ENCODE peak calls at places on chromosomes 2 and 18, in seven cellular contexts. One of them, this sample, is unnamed.
A peak's percentile ranks its signal among the peaks of the same experiment; 100 is the strongest.

GRCh38 chr2:181411105-181411849 is 45.9 kb upstream of the ITGA4 start:
- DNase-seq in mammary epithelial cell: no peak
- DNase-seq in astrocyte: no peak
- DNase-seq in GM12878: peak; percentile 30
- DNase-seq in neural progenitor cell: peak; percentile 87
- DNase-seq in kidney: peak; percentile 71
- DNase-seq in mesendoderm: peak; percentile 85
- DNase-seq in this sample: no peak

GRCh38 chr2:185044323-185044874 is 446.1 kb downstream of the ZNF804A start:
- DNase-seq in neural progenitor cell: peak; percentile 1
- DNase-seq in astrocyte: no peak
- DNase-seq in mesendoderm: no peak
- DNase-seq in mammary epithelial cell: no peak
- DNase-seq in GM12878: no peak
- DNase-seq in kidney: peak; percentile 22
- DNase-seq in this sample: no peak

GRCh38 chr2:110872521-110872920 is 140.1 kb downstream of the ACOXL start:
- DNase-seq in GM12878: no peak
- DNase-seq in neural progenitor cell: no peak
- DNase-seq in astrocyte: no peak
- DNase-seq in mammary epithelial cell: no peak
- DNase-seq in mesendoderm: no peak
- DNase-seq in kidney: no peak
- DNase-seq in this sample: no peak

GRCh38 chr18:79738565-79739439 is 58.9 kb upstream of the KCNG2 start:
- DNase-seq in astrocyte: no peak
- DNase-seq in neural progenitor cell: no peak
- DNase-seq in mammary epithelial cell: no peak
- DNase-seq in mesendoderm: no peak
- DNase-seq in kidney: peak; percentile 43
- DNase-seq in GM12878: no peak
- DNase-seq in this sample: no peak

GRCh38 chr2:204203704-204204103 is 267.1 kb downstream of the ICOS start:
- DNase-seq in mesendoderm: peak; percentile 56
- DNase-seq in mammary epithelial cell: no peak
- DNase-seq in astrocyte: peak; percentile 2
- DNase-seq in neural progenitor cell: no peak
- DNase-seq in GM12878: no peak
- DNase-seq in kidney: no peak
- DNase-seq in this sample: no peak

GRCh38 chr2:224038049-224038829 is 847 bp downstream of the SERPINE2 start:
- DNase-seq in mesendoderm: peak; percentile 74
- DNase-seq in neural progenitor cell: peak; percentile 61
- DNase-seq in mammary epithelial cell: peak; percentile 60
- DNase-seq in GM12878: no peak
- DNase-seq in astrocyte: peak; percentile 31
- DNase-seq in kidney: peak; percentile 84
- DNase-seq in this sample: peak; percentile 75

GRCh38 chr2:75098856-75099255 is 100.5 kb downstream of the TACR1 start:
- DNase-seq in kidney: no peak
- DNase-seq in GM12878: no peak
- DNase-seq in mammary epithelial cell: peak; percentile 4
- DNase-seq in neural progenitor cell: peak; percentile 62
- DNase-seq in astrocyte: peak; percentile 24
- DNase-seq in mesendoderm: peak; percentile 75
- DNase-seq in this sample: peak; percentile 52

GRCh38 chr2:37616674-37616999 is 54.8 kb downstream of the CDC42EP3 start:
- DNase-seq in kidney: no peak
- DNase-seq in neural progenitor cell: peak; percentile 2
- DNase-seq in GM12878: no peak
- DNase-seq in mammary epithelial cell: peak; percentile 54
- DNase-seq in astrocyte: peak; percentile 89
- DNase-seq in mesendoderm: peak; percentile 31
- DNase-seq in this sample: peak; percentile 21

GRCh38 chr2:158313734-158314133 is 142.8 kb downstream of the CCDC148 start:
- DNase-seq in mammary epithelial cell: no peak
- DNase-seq in neural progenitor cell: no peak
- DNase-seq in kidney: no peak
- DNase-seq in mesendoderm: no peak
- DNase-seq in GM12878: no peak
- DNase-seq in astrocyte: no peak
- DNase-seq in this sample: no peak

GRCh38 chr18:3264362-3264761 is 2.4 kb downstream of the MYL12B start:
- DNase-seq in neural progenitor cell: no peak
- DNase-seq in mammary epithelial cell: no peak
- DNase-seq in GM12878: no peak
- DNase-seq in kidney: no peak
- DNase-seq in mesendoderm: no peak
- DNase-seq in astrocyte: no peak
- DNase-seq in this sample: no peak

GRCh38 chr2:73983322-73984202 is 1.1 kb upstream of the TET3 start:
- DNase-seq in astrocyte: no peak
- DNase-seq in neural progenitor cell: peak; percentile 84
- DNase-seq in GM12878: no peak
- DNase-seq in mammary epithelial cell: peak; percentile 99
- DNase-seq in kidney: peak; percentile 97
- DNase-seq in mesendoderm: peak; percentile 76
- DNase-seq in this sample: no peak

GRCh38 chr2:161471631-161472030 is 55.5 kb downstream of the TBR1 start:
- DNase-seq in mesendoderm: no peak
- DNase-seq in GM12878: no peak
- DNase-seq in mammary epithelial cell: no peak
- DNase-seq in neural progenitor cell: no peak
- DNase-seq in astrocyte: no peak
- DNase-seq in kidney: no peak
- DNase-seq in this sample: no peak

GRCh38 chr18:23231340-23232021 is 96.2 kb downstream of the CABLES1 start:
- DNase-seq in mesendoderm: no peak
- DNase-seq in GM12878: peak; percentile 99
- DNase-seq in astrocyte: peak; percentile 92
- DNase-seq in kidney: peak; percentile 84
- DNase-seq in mammary epithelial cell: peak; percentile 12
- DNase-seq in neural progenitor cell: no peak
- DNase-seq in this sample: peak; percentile 82

GRCh38 chr2:150528861-150529801 is 41.7 kb upstream of the RND3 start:
- DNase-seq in GM12878: peak; percentile 45
- DNase-seq in astrocyte: peak; percentile 78
- DNase-seq in neural progenitor cell: peak; percentile 6
- DNase-seq in mesendoderm: peak; percentile 44
- DNase-seq in mammary epithelial cell: peak; percentile 95
- DNase-seq in kidney: no peak
- DNase-seq in this sample: peak; percentile 85

GRCh38 chr2:175180701-175181103 is 808 bp downstream of the ATP5MC3 start:
- DNase-seq in astrocyte: peak; percentile 49
- DNase-seq in GM12878: no peak
- DNase-seq in neural progenitor cell: no peak
- DNase-seq in mammary epithelial cell: peak; percentile 65
- DNase-seq in kidney: no peak
- DNase-seq in mesendoderm: peak; percentile 69
- DNase-seq in this sample: peak; percentile 67

GRCh38 chr2:21054011-21054410 is 10.1 kb upstream of the APOB start:
- DNase-seq in mammary epithelial cell: no peak
- DNase-seq in mesendoderm: no peak
- DNase-seq in astrocyte: no peak
- DNase-seq in GM12878: no peak
- DNase-seq in neural progenitor cell: no peak
- DNase-seq in kidney: no peak
- DNase-seq in this sample: no peak

GRCh38 chr2:200761168-200761715 is 50.5 kb upstream of the BZW1 start:
- DNase-seq in neural progenitor cell: no peak
- DNase-seq in GM12878: no peak
- DNase-seq in mammary epithelial cell: no peak
- DNase-seq in kidney: no peak
- DNase-seq in mesendoderm: no peak
- DNase-seq in astrocyte: peak; percentile 67
- DNase-seq in this sample: no peak

GRCh38 chr2:239824051-239824694 is 201.0 kb downstream of the NDUFA10 start:
- DNase-seq in mammary epithelial cell: peak; percentile 66
- DNase-seq in kidney: peak; percentile 31
- DNase-seq in mesendoderm: peak; percentile 94
- DNase-seq in neural progenitor cell: peak; percentile 70
- DNase-seq in GM12878: no peak
- DNase-seq in astrocyte: no peak
- DNase-seq in this sample: no peak

GRCh38 chr2:140457483-140457882 is 1673.3 kb downstream of the LRP1B start:
- DNase-seq in neural progenitor cell: no peak
- DNase-seq in mesendoderm: no peak
- DNase-seq in GM12878: no peak
- DNase-seq in astrocyte: peak; percentile 12
- DNase-seq in kidney: no peak
- DNase-seq in mammary epithelial cell: no peak
- DNase-seq in this sample: peak; percentile 3

GRCh38 chr2:64862623-64863022 is 126.6 kb upstream of the SLC1A4 start:
- DNase-seq in GM12878: no peak
- DNase-seq in mammary epithelial cell: peak; percentile 35
- DNase-seq in mesendoderm: no peak
- DNase-seq in kidney: no peak
- DNase-seq in neural progenitor cell: no peak
- DNase-seq in astrocyte: no peak
- DNase-seq in this sample: no peak

GRCh38 chr2:173101687-173102086 is 26.0 kb downstream of the MAP3K20 start:
- DNase-seq in mammary epithelial cell: peak; percentile 91
- DNase-seq in kidney: no peak
- DNase-seq in astrocyte: no peak
- DNase-seq in neural progenitor cell: no peak
- DNase-seq in mesendoderm: no peak
- DNase-seq in GM12878: peak; percentile 28
- DNase-seq in this sample: peak; percentile 72

GRCh38 chr2:181937473-181937872 is 45.9 kb downstream of the ITPRID2 start:
- DNase-seq in astrocyte: no peak
- DNase-seq in neural progenitor cell: no peak
- DNase-seq in mammary epithelial cell: peak; percentile 11
- DNase-seq in kidney: no peak
- DNase-seq in mesendoderm: no peak
- DNase-seq in GM12878: no peak
- DNase-seq in this sample: peak; percentile 63

DNA sequence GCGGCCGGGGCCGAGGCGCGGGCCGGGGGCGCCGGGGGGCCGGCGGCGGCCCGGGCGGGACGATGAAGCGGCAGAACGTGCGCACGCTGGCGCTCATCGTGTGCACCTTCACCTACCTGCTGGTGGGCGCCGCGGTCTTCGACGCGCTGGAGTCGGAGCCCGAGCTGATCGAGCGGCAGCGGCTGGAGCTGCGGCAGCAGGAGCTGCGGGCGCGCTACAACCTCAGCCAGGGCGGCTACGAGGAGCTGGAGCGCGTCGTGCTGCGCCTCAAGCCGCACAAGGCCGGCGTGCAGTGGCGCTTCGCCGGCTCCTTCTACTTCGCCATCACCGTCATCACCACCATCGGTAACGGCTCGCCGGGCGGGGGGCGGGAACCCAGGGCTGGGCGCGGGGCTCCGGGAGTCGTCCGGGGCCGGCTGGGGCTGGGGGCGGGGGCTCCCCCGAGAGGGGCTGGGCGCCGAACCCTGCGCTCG is 328 bp downstream of the KCNK3 start:
- DNase-seq in astrocyte: peak; percentile 50
- DNase-seq in GM12878: no peak
- DNase-seq in kidney: peak; percentile 74
- DNase-seq in mesendoderm: peak; percentile 79
- DNase-seq in mammary epithelial cell: peak; percentile 18
- DNase-seq in neural progenitor cell: no peak
- DNase-seq in this sample: peak; percentile 60
- H3K4me1 ChIP-seq in astrocyte: peaks cover 23% of the 10 kb centered on the region
- H3K4me1 ChIP-seq in GM12878: no peaks in the 10 kb centered on the region
- H3K4me1 ChIP-seq in kidney: peaks cover 4% of the 10 kb centered on the region
- H3K4me1 ChIP-seq in mesendoderm: peaks cover 3% of the 10 kb centered on the region
- H3K4me1 ChIP-seq in mammary epithelial cell: peaks cover 37% of the 10 kb centered on the region
- H3K4me1 ChIP-seq in neural progenitor cell: peaks cover 13% of the 10 kb centered on the region
- H3K4me1 ChIP-seq in this sample: peaks cover 37% of the 10 kb centered on the region

GRCh38 chr18:72848534-72849237 is 19.1 kb downstream of the NETO1 start:
- DNase-seq in astrocyte: peak; percentile 46
- DNase-seq in GM12878: no peak
- DNase-seq in kidney: no peak
- DNase-seq in mammary epithelial cell: peak; percentile 95
- DNase-seq in mesendoderm: peak; percentile 35
- DNase-seq in neural progenitor cell: no peak
- DNase-seq in this sample: no peak

GRCh38 chr18:72847134-72847533 is 20.7 kb downstream of the NETO1 start:
- DNase-seq in GM12878: no peak
- DNase-seq in astrocyte: no peak
- DNase-seq in kidney: no peak
- DNase-seq in neural progenitor cell: no peak
- DNase-seq in mesendoderm: peak; percentile 39
- DNase-seq in mammary epithelial cell: peak; percentile 78
- DNase-seq in this sample: peak; percentile 33

GRCh38 chr18:72840109-72840508 is 27.7 kb downstream of the NETO1 start:
- DNase-seq in GM12878: no peak
- DNase-seq in mesendoderm: peak; percentile 90
- DNase-seq in astrocyte: no peak
- DNase-seq in mammary epithelial cell: no peak
- DNase-seq in kidney: no peak
- DNase-seq in neural progenitor cell: no peak
- DNase-seq in this sample: no peak

GRCh38 chr18:72847771-72848170 is 20.0 kb downstream of the NETO1 start:
- DNase-seq in astrocyte: no peak
- DNase-seq in neural progenitor cell: no peak
- DNase-seq in kidney: no peak
- DNase-seq in GM12878: no peak
- DNase-seq in mesendoderm: peak; percentile 69
- DNase-seq in mammary epithelial cell: no peak
- DNase-seq in this sample: no peak

GRCh38 chr18:72843743-72844142 is 24.0 kb downstream of the NETO1 start:
- DNase-seq in mesendoderm: no peak
- DNase-seq in neural progenitor cell: no peak
- DNase-seq in mammary epithelial cell: no peak
- DNase-seq in GM12878: no peak
- DNase-seq in astrocyte: no peak
- DNase-seq in kidney: no peak
- DNase-seq in this sample: no peak
- H3K4me3 ChIP-seq in mesendoderm: no peak overlapping the region
- H3K4me3 ChIP-seq in neural progenitor cell: no peak overlapping the region
- H3K4me3 ChIP-seq in mammary epithelial cell: no peak overlapping the region
- H3K4me3 ChIP-seq in GM12878: no peak overlapping the region
- H3K4me3 ChIP-seq in astrocyte: no peak overlapping the region
- H3K4me3 ChIP-seq in kidney: no peak overlapping the region
- H3K4me3 ChIP-seq in this sample: no peak overlapping the region

GRCh38 chr2:15767679-15768078 is 172.7 kb upstream of the MYCN start:
- DNase-seq in astrocyte: no peak
- DNase-seq in neural progenitor cell: no peak
- DNase-seq in mesendoderm: no peak
- DNase-seq in mammary epithelial cell: no peak
- DNase-seq in GM12878: no peak
- DNase-seq in kidney: no peak
- DNase-seq in this sample: no peak
- H3K9ac ChIP-seq in astrocyte: no peak overlapping the region
- H3K9ac ChIP-seq in neural progenitor cell: no peak overlapping the region
- H3K9ac ChIP-seq in mesendoderm: peak overlapping the region; percentile 0
- H3K9ac ChIP-seq in mammary epithelial cell: no peak overlapping the region
- H3K9ac ChIP-seq in GM12878: no peak overlapping the region
- H3K9ac ChIP-seq in kidney: no peak overlapping the region
- H3K9ac ChIP-seq in this sample: no peak overlapping the region

DNA sequence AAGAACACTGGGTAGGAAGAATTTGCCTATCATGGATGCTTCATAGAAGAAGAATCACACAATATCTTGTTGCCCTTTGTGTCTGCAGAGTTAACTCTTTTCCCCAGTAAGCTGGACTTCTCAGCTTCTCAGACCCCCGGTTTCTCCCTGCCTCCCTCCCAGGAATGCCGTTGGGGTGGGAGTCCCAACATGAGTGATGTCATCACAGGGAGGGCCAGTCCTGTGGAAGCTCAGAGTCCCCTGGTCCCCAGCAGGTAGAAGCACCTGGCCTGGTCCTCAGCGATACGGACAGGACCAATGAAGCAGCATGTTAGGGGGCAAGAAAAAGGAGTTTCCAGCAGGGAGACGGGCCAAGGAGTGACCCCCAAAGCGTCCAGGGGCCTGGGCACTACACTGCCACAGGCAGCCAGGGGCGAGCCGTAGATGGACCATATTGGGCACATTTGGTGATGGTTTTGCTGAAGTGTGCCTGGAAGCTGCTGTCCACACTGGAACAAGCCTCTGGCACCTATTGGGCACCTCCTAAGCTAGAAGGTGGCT is 235.9 kb upstream of the SMAD2 start:
- DNase-seq in neural progenitor cell: no peak
- DNase-seq in astrocyte: no peak
- DNase-seq in mammary epithelial cell: no peak
- DNase-seq in mesendoderm: no peak
- DNase-seq in kidney: no peak
- DNase-seq in GM12878: no peak
- DNase-seq in this sample: no peak
- H3K4me1 ChIP-seq in neural progenitor cell: peaks cover 36% of the 10 kb centered on the region
- H3K4me1 ChIP-seq in astrocyte: peaks cover 5% of the 10 kb centered on the region
- H3K4me1 ChIP-seq in mammary epithelial cell: peaks cover 7% of the 10 kb centered on the region
- H3K4me1 ChIP-seq in mesendoderm: peaks cover 3% of the 10 kb centered on the region
- H3K4me1 ChIP-seq in kidney: no peaks in the 10 kb centered on the region
- H3K4me1 ChIP-seq in GM12878: no peaks in the 10 kb centered on the region
- H3K4me1 ChIP-seq in this sample: peaks cover 3% of the 10 kb centered on the region